ENCODE peak calls at places on chromosomes 6 and 20, in seven cellular contexts. N is GM12878, U is HCT116, Q is HepG2, B is SK-N-SH, O is H1, R is K562. C is an unnamed sample.

GRCh38 chr6:6684365-6684833 is 95.9 kb downstream of the LY86 start:
- DNase-seq in N (peak), U (no peak), Q (no peak), B (no peak), O (no peak), R (peak), C (no peak)

GRCh38 chr20:51712501-51713212 is 55.5 kb downstream of the ATP9A start:
- DNase-seq in N (no peak), U (peak), Q (peak), B (peak), O (peak), R (no peak), C (peak)

GRCh38 chr6:18178959-18179358 is 23.7 kb downstream of the KDM1B start:
- DNase-seq in N (no peak), U (no peak), Q (no peak), B (no peak), O (no peak), R (no peak), C (no peak)

GRCh38 chr20:45592574-45593189 is 13.6 kb upstream of the WFDC8 start:
- DNase-seq in N (no peak), U (peak), Q (peak), B (peak), O (no peak), R (peak), C (peak)

GRCh38 chr6:168192195-168192900 is 113.3 kb upstream of the FRMD1 start:
- DNase-seq in N (no peak), U (no peak), Q (no peak), B (peak), O (peak), R (no peak), C (no peak)

GRCh38 chr6:4253604-4254211 is 118.3 kb upstream of the ECI2 start:
- DNase-seq in N (no peak), U (peak), Q (peak), B (no peak), O (no peak), R (no peak), C (peak)

GRCh38 chr6:152049502-152049901 is 242.0 kb downstream of the ESR1 start:
- DNase-seq in N (no peak), U (no peak), Q (no peak), B (no peak), O (no peak), R (no peak), C (no peak)

GRCh38 chr20:44704551-44704971 is 10.6 kb upstream of the CCN5 start:
- DNase-seq in N (no peak), U (no peak), Q (no peak), B (no peak), O (no peak), R (no peak), C (no peak)

GRCh38 chr20:1328680-1329330 is at the start of gene SDCBP2:
- DNase-seq in N (no peak), U (peak), Q (no peak), B (no peak), O (peak), R (no peak), C (no peak)

GRCh38 chr20:57934007-57934805 is 224.4 kb upstream of the PMEPA1 start:
- DNase-seq in N (no peak), U (no peak), Q (no peak), B (no peak), O (no peak), R (no peak), C (no peak)

GRCh38 chr20:53133134-53133533 is 161.0 kb downstream of the TSHZ2 start:
- DNase-seq in N (no peak), U (no peak), Q (no peak), B (no peak), O (no peak), R (no peak), C (no peak)

GRCh38 chr20:45998761-45999160 is 9.9 kb upstream of the MMP9 start:
- DNase-seq in N (no peak), U (no peak), Q (no peak), B (no peak), O (no peak), R (no peak), C (no peak)

GRCh38 chr6:167696261-167696660 is 130.4 kb upstream of the AFDN start:
- DNase-seq in N (no peak), U (no peak), Q (no peak), B (no peak), O (no peak), R (no peak), C (no peak)

GRCh38 chr20:2131366-2131765 is 29.7 kb downstream of the STK35 start:
- DNase-seq in N (no peak), U (peak), Q (no peak), B (no peak), O (no peak), R (no peak), C (no peak)

GRCh38 chr20:36368869-36369268 is 62.7 kb downstream of the DLGAP4 start:
- DNase-seq in N (no peak), U (no peak), Q (no peak), B (no peak), O (no peak), R (no peak), C (no peak)

GRCh38 chr6:6565069-6565468 is 23.5 kb upstream of the LY86 start:
- DNase-seq in N (no peak), U (no peak), Q (no peak), B (no peak), O (no peak), R (no peak), C (no peak)

GRCh38 chr6:158816329-158816728 is 2.8 kb downstream of the EZR start:
- DNase-seq in N (no peak), U (no peak), Q (no peak), B (no peak), O (no peak), R (peak), C (no peak)

GRCh38 chr6:129248976-129249375 is 366.0 kb downstream of the LAMA2 start:
- DNase-seq in N (no peak), U (no peak), Q (no peak), B (no peak), O (no peak), R (no peak), C (no peak)

GRCh38 chr6:149273318-149273717 is 44.2 kb upstream of the TAB2 start:
- DNase-seq in N (no peak), U (no peak), Q (no peak), B (no peak), O (no peak), R (no peak), C (no peak)

GRCh38 chr20:2237059-2237458 is 58.7 kb upstream of the TGM3 start:
- DNase-seq in N (no peak), U (no peak), Q (no peak), B (no peak), O (no peak), R (no peak), C (no peak)

GRCh38 chr20:535958-536357 is 7.6 kb downstream of the CSNK2A1 start:
- DNase-seq in N (no peak), U (no peak), Q (no peak), B (no peak), O (no peak), R (no peak), C (no peak)

GRCh38 chr6:48290595-48290994 is 179.6 kb upstream of the PTCHD4 start:
- DNase-seq in N (no peak), U (no peak), Q (no peak), B (no peak), O (no peak), R (no peak), C (no peak)

GRCh38 chr20:61963149-61963548 is 102.5 kb downstream of the TAF4 start:
- DNase-seq in N (no peak), U (no peak), Q (no peak), B (no peak), O (peak), R (no peak), C (no peak)

GRCh38 chr20:61965606-61966491 is 99.8 kb downstream of the TAF4 start:
- DNase-seq in N (no peak), U (no peak), Q (peak), B (peak), O (peak), R (peak), C (no peak)

GRCh38 chr20:61964675-61965605 is 100.7 kb downstream of the TAF4 start:
- DNase-seq in N (no peak), U (no peak), Q (no peak), B (no peak), O (peak), R (no peak), C (no peak)

GRCh38 chr20:61966492-61967244 is 99.0 kb downstream of the TAF4 start:
- DNase-seq in N (no peak), U (no peak), Q (peak), B (no peak), O (peak), R (no peak), C (no peak)

DNA sequence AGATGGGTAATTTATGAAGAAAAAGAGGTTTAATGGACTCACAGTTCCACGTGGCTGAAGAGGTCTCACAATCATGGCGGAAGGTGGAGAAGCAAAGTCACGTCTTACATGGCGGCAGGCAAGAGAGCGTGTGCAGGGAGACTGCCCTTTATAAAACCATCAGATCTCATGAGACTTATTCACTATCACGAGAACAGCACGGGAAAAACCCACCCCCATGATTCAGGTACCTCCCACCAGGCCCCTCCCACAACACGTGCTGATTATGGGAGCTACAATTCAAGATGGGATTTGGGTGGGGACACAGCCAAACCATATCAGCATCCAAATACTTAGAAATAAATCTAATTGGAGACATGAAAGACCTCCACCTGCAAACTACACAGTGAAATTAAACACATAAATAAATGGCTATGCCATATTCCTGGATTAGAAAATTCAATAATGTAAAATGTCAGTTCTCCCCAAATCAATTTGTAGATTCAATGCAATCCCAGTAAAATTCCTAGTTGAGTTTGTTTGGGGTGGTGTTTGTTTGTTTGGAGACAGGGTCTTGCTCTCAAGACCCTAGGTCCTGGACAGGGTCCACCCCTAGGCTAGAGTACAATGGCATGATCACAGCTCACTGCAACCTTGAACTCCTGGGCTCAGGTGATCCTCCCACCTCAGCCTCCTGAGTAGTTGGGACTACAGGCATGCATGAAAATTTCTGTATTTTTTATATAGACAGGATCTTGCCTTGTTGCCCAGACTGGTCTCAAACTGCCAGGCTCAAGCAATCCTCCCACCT is 101.6 kb downstream of the TAF4 start:
- DNase-seq in N (no peak), U (no peak), Q (no peak), B (no peak), O (peak), R (no peak), C (no peak)
- TF ChIP-seq JUND in N (no peak), U (no peak), Q (no peak), B (no peak), O (no peak), R (no peak), C (no peak)

DNA sequence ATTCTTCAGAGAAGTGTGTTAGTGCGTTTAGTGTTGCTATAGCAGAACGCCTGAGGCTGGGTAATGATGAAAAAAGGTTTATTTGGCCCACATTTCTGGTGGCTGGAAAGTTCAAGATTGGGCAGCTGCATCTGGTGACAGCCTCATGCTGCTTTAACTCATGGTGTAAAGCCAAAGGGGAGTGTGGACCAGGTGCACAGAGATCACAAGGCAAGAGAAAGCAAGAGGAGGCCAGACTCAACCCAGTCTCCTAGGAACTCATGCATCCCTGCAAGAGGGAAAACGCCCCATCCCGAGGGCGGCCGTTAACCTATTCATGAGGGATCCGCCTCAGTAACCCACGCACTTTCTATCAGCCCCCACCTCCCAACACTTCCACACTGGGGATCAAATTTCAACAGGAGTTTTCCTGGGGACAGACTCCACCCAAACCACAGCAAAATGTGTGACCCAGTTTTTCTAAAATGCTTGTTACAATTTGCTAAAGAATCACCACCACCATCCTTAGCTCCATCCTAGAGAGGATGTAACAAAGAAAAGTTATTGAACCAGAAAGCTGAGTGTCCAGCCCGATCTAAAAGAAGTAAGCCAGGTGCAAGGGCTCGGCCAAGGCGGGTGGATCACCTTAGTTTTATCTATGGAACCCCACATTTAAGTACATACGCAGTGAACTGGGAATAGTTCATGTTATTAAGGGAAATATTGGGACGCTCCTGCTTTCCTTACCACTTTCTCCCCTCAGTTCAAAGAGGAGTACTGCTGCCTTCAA is 164.8 kb downstream of the QKI start:
- DNase-seq in N (no peak), U (no peak), Q (no peak), B (no peak), O (no peak), R (peak), C (no peak)
- TF ChIP-seq JUND in N (no peak), U (no peak), Q (no peak), B (no peak), O (no peak), R (no peak), C (no peak)

DNA sequence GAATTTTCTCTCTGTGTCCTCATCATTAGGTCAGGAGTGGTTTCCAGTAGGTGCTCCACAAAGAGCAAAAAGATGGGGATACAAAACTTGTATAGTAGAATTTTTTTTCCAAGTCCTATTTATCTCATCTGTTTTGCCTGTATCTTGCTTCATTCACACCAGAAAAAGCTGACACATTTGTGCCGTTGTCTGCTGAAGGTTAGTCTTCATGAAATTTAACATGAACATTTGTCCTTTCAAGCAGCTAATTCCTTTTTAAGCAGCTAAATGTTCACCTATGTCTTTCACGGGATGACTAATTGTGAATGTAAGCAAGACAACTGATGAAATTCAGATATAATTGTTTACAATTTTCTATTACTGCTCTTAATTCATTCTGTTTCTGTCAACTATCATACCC is 83.8 kb downstream of the ATXN1 start:
- DNase-seq in N (no peak), U (no peak), Q (no peak), B (no peak), O (no peak), R (no peak), C (no peak)
- TF ChIP-seq JUND in N (no peak), U (no peak), Q (no peak), B (no peak), O (no peak), R (no peak), C (no peak)

DNA sequence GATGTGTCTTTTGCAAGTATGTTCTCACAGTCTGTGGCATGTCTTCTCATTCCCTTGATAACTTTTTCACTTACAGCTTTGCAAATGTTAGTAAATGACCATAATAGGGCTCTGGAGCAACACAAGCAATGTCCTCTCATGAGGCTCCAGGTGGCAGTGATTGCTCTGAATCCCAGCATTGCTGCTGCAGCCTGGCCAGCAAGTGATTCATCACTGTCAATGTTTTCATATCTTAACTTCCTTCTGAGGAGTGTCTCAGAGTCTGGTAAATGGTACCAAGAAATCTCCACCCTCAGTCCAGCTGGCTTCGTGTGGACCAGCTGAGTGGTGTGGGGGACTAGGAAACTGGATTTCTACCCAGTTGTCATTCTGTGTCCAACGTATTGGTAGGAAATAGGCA is 139.6 kb downstream of the MYLK4 start:
- DNase-seq in N (no peak), U (no peak), Q (no peak), B (no peak), O (no peak), R (no peak), C (no peak)
- TF ChIP-seq JUND in N (no peak), U (no peak), Q (no peak), B (no peak), O (no peak), R (no peak), C (no peak)

GRCh38 chr6:109303647-109304283 is 78.5 kb downstream of the CD164 start:
- DNase-seq in N (no peak), U (no peak), Q (no peak), B (no peak), O (no peak), R (peak), C (peak)

GRCh38 chr6:109304284-109305015 is 77.8 kb downstream of the CD164 start:
- DNase-seq in N (no peak), U (no peak), Q (no peak), B (no peak), O (no peak), R (peak), C (no peak)

GRCh38 chr6:109303149-109303548 is 79.1 kb downstream of the CD164 start:
- DNase-seq in N (no peak), U (no peak), Q (no peak), B (no peak), O (no peak), R (no peak), C (no peak)

GRCh38 chr6:109306733-109307132 is 75.5 kb downstream of the CD164 start:
- DNase-seq in N (no peak), U (no peak), Q (no peak), B (no peak), O (no peak), R (peak), C (no peak)

GRCh38 chr6:109305028-109305427 is 77.2 kb downstream of the CD164 start:
- DNase-seq in N (no peak), U (no peak), Q (no peak), B (no peak), O (no peak), R (no peak), C (no peak)
- TF ChIP-seq JUND in N (no peak), U (no peak), Q (no peak), B (no peak), O (no peak), R (no peak), C (no peak)

C was measured in T47D.